ENCODE peak calls at places on chromosome 18, in nine cellular contexts. One of them, this sample, is unnamed.

GRCh38 chr18:75350440-75350839 is 77.1 kb downstream of the SMIM21 start:
- DNase-seq in tibial artery: no peak
- DNase-seq in Peyer's patch: no peak
- DNase-seq in adrenal gland: no peak
- DNase-seq in psoas muscle: no peak
- DNase-seq in CD8-positive, alpha-beta T cell: no peak
- DNase-seq in OCI-LY7: no peak
- DNase-seq in B cell: no peak
- DNase-seq in NB4: no peak
- DNase-seq in this sample: no peak

GRCh38 chr18:76494541-76495403 is at the start of gene ZNF516:
- DNase-seq in adrenal gland: peak
- DNase-seq in tibial artery: no peak
- DNase-seq in CD8-positive, alpha-beta T cell: no peak
- DNase-seq in Peyer's patch: no peak
- DNase-seq in psoas muscle: peak
- DNase-seq in OCI-LY7: peak
- DNase-seq in NB4: peak
- DNase-seq in B cell: peak
- DNase-seq in this sample: no peak

GRCh38 chr18:31241900-31242409 is 76.0 kb upstream of the DSG1 start:
- DNase-seq in NB4: peak
- DNase-seq in B cell: no peak
- DNase-seq in OCI-LY7: no peak
- DNase-seq in psoas muscle: no peak
- DNase-seq in adrenal gland: no peak
- DNase-seq in CD8-positive, alpha-beta T cell: no peak
- DNase-seq in tibial artery: no peak
- DNase-seq in Peyer's patch: no peak
- DNase-seq in this sample: no peak

GRCh38 chr18:13313006-13313661 is 94.6 kb downstream of the LDLRAD4 start:
- DNase-seq in tibial artery: no peak
- DNase-seq in adrenal gland: no peak
- DNase-seq in NB4: no peak
- DNase-seq in psoas muscle: no peak
- DNase-seq in Peyer's patch: no peak
- DNase-seq in CD8-positive, alpha-beta T cell: peak
- DNase-seq in OCI-LY7: no peak
- DNase-seq in B cell: no peak
- DNase-seq in this sample: no peak

GRCh38 chr18:41237317-41237716 is 717.7 kb upstream of the PIK3C3 start:
- DNase-seq in OCI-LY7: no peak
- DNase-seq in tibial artery: no peak
- DNase-seq in CD8-positive, alpha-beta T cell: no peak
- DNase-seq in B cell: no peak
- DNase-seq in NB4: no peak
- DNase-seq in Peyer's patch: no peak
- DNase-seq in psoas muscle: no peak
- DNase-seq in adrenal gland: no peak
- DNase-seq in this sample: no peak

GRCh38 chr18:1848716-1849115 is 722.6 kb downstream of the METTL4 start:
- DNase-seq in B cell: no peak
- DNase-seq in NB4: no peak
- DNase-seq in tibial artery: no peak
- DNase-seq in OCI-LY7: no peak
- DNase-seq in adrenal gland: no peak
- DNase-seq in psoas muscle: no peak
- DNase-seq in Peyer's patch: no peak
- DNase-seq in CD8-positive, alpha-beta T cell: no peak
- DNase-seq in this sample: no peak

GRCh38 chr18:63505566-63506335 is 29.0 kb downstream of the SERPINB5 start:
- DNase-seq in OCI-LY7: peak
- DNase-seq in tibial artery: no peak
- DNase-seq in adrenal gland: no peak
- DNase-seq in CD8-positive, alpha-beta T cell: no peak
- DNase-seq in psoas muscle: no peak
- DNase-seq in Peyer's patch: no peak
- DNase-seq in NB4: peak
- DNase-seq in B cell: peak
- DNase-seq in this sample: no peak

GRCh38 chr18:79922971-79923411 is 28.5 kb downstream of the SLC66A2 start:
- DNase-seq in OCI-LY7: no peak
- DNase-seq in B cell: no peak
- DNase-seq in NB4: no peak
- DNase-seq in CD8-positive, alpha-beta T cell: no peak
- DNase-seq in tibial artery: peak
- DNase-seq in adrenal gland: peak
- DNase-seq in Peyer's patch: no peak
- DNase-seq in psoas muscle: peak
- DNase-seq in this sample: no peak

GRCh38 chr18:62282188-62282629 is 42.9 kb upstream of the TNFRSF11A start:
- DNase-seq in CD8-positive, alpha-beta T cell: no peak
- DNase-seq in psoas muscle: no peak
- DNase-seq in Peyer's patch: no peak
- DNase-seq in OCI-LY7: no peak
- DNase-seq in adrenal gland: no peak
- DNase-seq in NB4: no peak
- DNase-seq in tibial artery: no peak
- DNase-seq in B cell: no peak
- DNase-seq in this sample: no peak

GRCh38 chr18:26624443-26624842 is 76.1 kb upstream of the KCTD1 start:
- DNase-seq in adrenal gland: no peak
- DNase-seq in Peyer's patch: no peak
- DNase-seq in NB4: no peak
- DNase-seq in tibial artery: no peak
- DNase-seq in CD8-positive, alpha-beta T cell: no peak
- DNase-seq in B cell: no peak
- DNase-seq in psoas muscle: no peak
- DNase-seq in OCI-LY7: no peak
- DNase-seq in this sample: no peak

GRCh38 chr18:21682276-21683051 is 22.1 kb downstream of the ABHD3 start:
- DNase-seq in NB4: peak
- DNase-seq in psoas muscle: no peak
- DNase-seq in adrenal gland: no peak
- DNase-seq in tibial artery: no peak
- DNase-seq in OCI-LY7: peak
- DNase-seq in B cell: peak
- DNase-seq in Peyer's patch: no peak
- DNase-seq in CD8-positive, alpha-beta T cell: no peak
- DNase-seq in this sample: no peak

GRCh38 chr18:79583426-79583825 is 96.2 kb upstream of the CTDP1 start:
- DNase-seq in B cell: no peak
- DNase-seq in tibial artery: no peak
- DNase-seq in NB4: no peak
- DNase-seq in OCI-LY7: no peak
- DNase-seq in adrenal gland: no peak
- DNase-seq in CD8-positive, alpha-beta T cell: no peak
- DNase-seq in psoas muscle: peak
- DNase-seq in Peyer's patch: no peak
- DNase-seq in this sample: peak

GRCh38 chr18:61664413-61665084 is 228.3 kb downstream of the RNF152 start:
- DNase-seq in B cell: no peak
- DNase-seq in OCI-LY7: no peak
- DNase-seq in CD8-positive, alpha-beta T cell: no peak
- DNase-seq in tibial artery: no peak
- DNase-seq in adrenal gland: no peak
- DNase-seq in Peyer's patch: no peak
- DNase-seq in NB4: no peak
- DNase-seq in psoas muscle: no peak
- DNase-seq in this sample: no peak

GRCh38 chr18:59273936-59274928 is 978 bp upstream of the RAX start:
- DNase-seq in NB4: no peak
- DNase-seq in tibial artery: no peak
- DNase-seq in OCI-LY7: no peak
- DNase-seq in Peyer's patch: no peak
- DNase-seq in B cell: no peak
- DNase-seq in adrenal gland: no peak
- DNase-seq in CD8-positive, alpha-beta T cell: no peak
- DNase-seq in psoas muscle: no peak
- DNase-seq in this sample: no peak

GRCh38 chr18:62071071-62071470 is 115.8 kb downstream of the PIGN start:
- DNase-seq in NB4: no peak
- DNase-seq in tibial artery: no peak
- DNase-seq in OCI-LY7: no peak
- DNase-seq in adrenal gland: no peak
- DNase-seq in Peyer's patch: no peak
- DNase-seq in psoas muscle: no peak
- DNase-seq in B cell: no peak
- DNase-seq in CD8-positive, alpha-beta T cell: no peak
- DNase-seq in this sample: no peak

GRCh38 chr18:46756559-46757201 is at the start of gene ST8SIA5:
- DNase-seq in OCI-LY7: no peak
- DNase-seq in NB4: no peak
- DNase-seq in Peyer's patch: no peak
- DNase-seq in psoas muscle: peak
- DNase-seq in tibial artery: no peak
- DNase-seq in adrenal gland: peak
- DNase-seq in B cell: no peak
- DNase-seq in CD8-positive, alpha-beta T cell: no peak
- DNase-seq in this sample: no peak

GRCh38 chr18:73617981-73618380 is 529.7 kb downstream of the FBXO15 start:
- DNase-seq in CD8-positive, alpha-beta T cell: no peak
- DNase-seq in OCI-LY7: no peak
- DNase-seq in Peyer's patch: no peak
- DNase-seq in NB4: no peak
- DNase-seq in adrenal gland: no peak
- DNase-seq in tibial artery: no peak
- DNase-seq in B cell: no peak
- DNase-seq in psoas muscle: no peak
- DNase-seq in this sample: no peak

GRCh38 chr18:74498712-74499629 is 2.8 kb downstream of the CNDP2 start:
- DNase-seq in psoas muscle: no peak
- DNase-seq in B cell: peak
- DNase-seq in tibial artery: peak
- DNase-seq in adrenal gland: peak
- DNase-seq in Peyer's patch: peak
- DNase-seq in NB4: peak
- DNase-seq in CD8-positive, alpha-beta T cell: peak
- DNase-seq in OCI-LY7: peak
- DNase-seq in this sample: no peak

GRCh38 chr18:23226930-23227728 is 91.8 kb downstream of the CABLES1 start:
- DNase-seq in CD8-positive, alpha-beta T cell: no peak
- DNase-seq in B cell: no peak
- DNase-seq in Peyer's patch: no peak
- DNase-seq in OCI-LY7: no peak
- DNase-seq in psoas muscle: peak
- DNase-seq in adrenal gland: peak
- DNase-seq in tibial artery: peak
- DNase-seq in NB4: no peak
- DNase-seq in this sample: no peak

GRCh38 chr18:48027401-48027931 is 97.0 kb upstream of the SMAD2 start:
- DNase-seq in OCI-LY7: no peak
- DNase-seq in adrenal gland: peak
- DNase-seq in CD8-positive, alpha-beta T cell: no peak
- DNase-seq in B cell: no peak
- DNase-seq in tibial artery: peak
- DNase-seq in NB4: peak
- DNase-seq in Peyer's patch: no peak
- DNase-seq in psoas muscle: no peak
- DNase-seq in this sample: no peak

DNA sequence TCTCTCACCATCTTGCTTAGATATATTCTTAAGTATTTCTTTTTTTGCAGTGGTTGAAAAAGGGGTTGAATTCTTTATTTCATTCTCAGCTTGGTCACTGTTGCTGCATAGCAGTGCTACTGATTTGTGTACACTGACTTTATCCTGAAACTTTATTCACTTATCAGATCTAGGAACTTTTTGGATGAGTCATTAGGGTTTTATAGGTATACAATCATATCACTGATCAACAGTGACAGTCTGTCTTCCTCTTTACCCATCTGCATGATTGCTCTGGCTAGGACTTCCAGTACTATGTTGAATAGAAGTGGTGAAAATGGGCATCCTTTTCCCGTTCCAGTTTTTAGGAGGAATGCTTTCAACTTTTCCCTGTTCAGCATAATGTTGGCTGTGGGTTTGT is 6.5 kb downstream of the STARD6 start:
- DNase-seq in psoas muscle: no peak
- DNase-seq in NB4: no peak
- DNase-seq in B cell: no peak
- DNase-seq in OCI-LY7: no peak
- DNase-seq in Peyer's patch: no peak
- DNase-seq in CD8-positive, alpha-beta T cell: no peak
- DNase-seq in adrenal gland: no peak
- DNase-seq in tibial artery: no peak
- DNase-seq in this sample: no peak
- TF ChIP-seq CTCF in psoas muscle: no peak
- TF ChIP-seq CTCF in NB4: no peak
- TF ChIP-seq CTCF in B cell: no peak
- TF ChIP-seq CTCF in OCI-LY7: no peak
- TF ChIP-seq CTCF in Peyer's patch: no peak
- TF ChIP-seq CTCF in CD8-positive, alpha-beta T cell: no peak
- TF ChIP-seq CTCF in adrenal gland: no peak
- TF ChIP-seq CTCF in tibial artery: no peak
- TF ChIP-seq CTCF in this sample: no peak

GRCh38 chr18:34077599-34077998 is 147.1 kb downstream of the NOL4 start:
- DNase-seq in Peyer's patch: no peak
- DNase-seq in B cell: no peak
- DNase-seq in tibial artery: no peak
- DNase-seq in psoas muscle: no peak
- DNase-seq in OCI-LY7: no peak
- DNase-seq in NB4: no peak
- DNase-seq in adrenal gland: no peak
- DNase-seq in CD8-positive, alpha-beta T cell: no peak
- DNase-seq in this sample: no peak
- TF ChIP-seq CTCF in Peyer's patch: no peak
- TF ChIP-seq CTCF in B cell: no peak
- TF ChIP-seq CTCF in tibial artery: no peak
- TF ChIP-seq CTCF in psoas muscle: no peak
- TF ChIP-seq CTCF in OCI-LY7: peak
- TF ChIP-seq CTCF in NB4: no peak
- TF ChIP-seq CTCF in adrenal gland: no peak
- TF ChIP-seq CTCF in CD8-positive, alpha-beta T cell: no peak
- TF ChIP-seq CTCF in this sample: peak

GRCh38 chr18:9722691-9723090 is 14.6 kb downstream of the RAB31 start:
- DNase-seq in psoas muscle: no peak
- DNase-seq in OCI-LY7: peak
- DNase-seq in B cell: no peak
- DNase-seq in CD8-positive, alpha-beta T cell: no peak
- DNase-seq in tibial artery: no peak
- DNase-seq in Peyer's patch: no peak
- DNase-seq in adrenal gland: no peak
- DNase-seq in NB4: no peak
- DNase-seq in this sample: no peak
- TF ChIP-seq CTCF in psoas muscle: no peak
- TF ChIP-seq CTCF in OCI-LY7: peak
- TF ChIP-seq CTCF in B cell: peak
- TF ChIP-seq CTCF in CD8-positive, alpha-beta T cell: no peak
- TF ChIP-seq CTCF in tibial artery: no peak
- TF ChIP-seq CTCF in Peyer's patch: no peak
- TF ChIP-seq CTCF in adrenal gland: no peak
- TF ChIP-seq CTCF in NB4: no peak
- TF ChIP-seq CTCF in this sample: no peak

DNA sequence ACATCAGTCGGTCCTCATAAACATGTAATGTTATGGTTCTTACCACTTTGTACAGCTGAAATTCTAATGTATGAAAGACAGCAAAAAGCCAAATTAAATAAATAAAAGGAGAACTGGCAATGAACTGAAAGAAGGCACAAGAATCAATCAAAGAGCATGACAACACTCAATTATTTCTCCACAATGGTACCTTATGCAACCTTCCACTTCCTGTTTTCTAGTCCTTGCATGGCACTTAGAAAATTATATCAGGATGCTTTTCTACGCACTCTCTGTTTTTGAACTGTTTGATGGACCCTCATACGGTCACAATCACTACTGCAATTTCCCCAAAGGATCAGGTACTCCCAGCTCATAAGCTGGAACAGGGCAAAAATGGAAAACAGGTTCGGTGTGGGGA is 81.6 kb downstream of the EPB41L3 start:
- DNase-seq in CD8-positive, alpha-beta T cell: no peak
- DNase-seq in psoas muscle: no peak
- DNase-seq in tibial artery: no peak
- DNase-seq in Peyer's patch: no peak
- DNase-seq in adrenal gland: no peak
- DNase-seq in OCI-LY7: no peak
- DNase-seq in B cell: no peak
- DNase-seq in NB4: peak
- DNase-seq in this sample: no peak
- TF ChIP-seq CTCF in CD8-positive, alpha-beta T cell: no peak
- TF ChIP-seq CTCF in psoas muscle: no peak
- TF ChIP-seq CTCF in tibial artery: no peak
- TF ChIP-seq CTCF in Peyer's patch: no peak
- TF ChIP-seq CTCF in adrenal gland: no peak
- TF ChIP-seq CTCF in OCI-LY7: no peak
- TF ChIP-seq CTCF in B cell: no peak
- TF ChIP-seq CTCF in NB4: no peak
- TF ChIP-seq CTCF in this sample: no peak

This sample was measured in type B pancreatic cell.